ENCODE peak calls at places on chromosomes 11 and 22, in eight cellular contexts. E is neuronal stem cell, H is PC-9, J is Peyer's patch, A is cardiac muscle cell, U is uterus, P is fibroblast of lung, W is heart left ventricle. V is an unnamed sample.

GRCh38 chr11:71333473-71333872 is 81.1 kb upstream of the SHANK2 start:
- DNase-seq in E (no peak), H (no peak), J (no peak), A (no peak), U (no peak), P (no peak), W (no peak), V (no peak)

GRCh38 chr11:47552581-47553416 is at the start of gene CELF1:
- DNase-seq in E (peak; percentile 91), H (peak; percentile 96), J (peak; percentile 90), A (peak; percentile 97), U (peak; percentile 89), P (peak; percentile 82), W (peak; percentile 96), V (peak; percentile 61)

GRCh38 chr11:17802491-17802890 is 67.9 kb downstream of the KCNC1 start:
- DNase-seq in E (no peak), H (no peak), J (no peak), A (no peak), U (no peak), P (no peak), W (no peak), V (no peak)

GRCh38 chr11:129946256-129946655 is 50.9 kb upstream of the NFRKB start:
- DNase-seq in E (no peak), H (no peak), J (no peak), A (no peak), U (no peak), P (peak; percentile 72), W (no peak), V (no peak)

GRCh38 chr22:22787805-22788459 is 99.7 kb upstream of the IGLL5 start:
- DNase-seq in E (peak; percentile 51), H (peak; percentile 15), J (peak; percentile 76), A (no peak), U (no peak), P (peak; percentile 12), W (peak; percentile 76), V (peak; percentile 22)

GRCh38 chr22:20080776-20081654 is 974 bp downstream of the DGCR8 start:
- DNase-seq in E (peak; percentile 45), H (peak; percentile 24), J (no peak), A (peak; percentile 17), U (no peak), P (peak; percentile 74), W (no peak), V (no peak)

GRCh38 chr11:120814531-120815259 is 209.2 kb upstream of the TBCEL start:
- DNase-seq in E (no peak), H (no peak), J (no peak), A (no peak), U (no peak), P (no peak), W (no peak), V (no peak)

GRCh38 chr22:37166675-37167066 is 17.0 kb upstream of the IL2RB start:
- DNase-seq in E (peak; percentile 70), H (peak; percentile 86), J (peak; percentile 82), A (peak; percentile 84), U (peak; percentile 86), P (peak; percentile 61), W (peak; percentile 93), V (no peak)

GRCh38 chr11:68872216-68873003 is 30.7 kb upstream of the CPT1A start:
- DNase-seq in E (no peak), H (no peak), J (no peak), A (peak; percentile 72), U (no peak), P (peak; percentile 37), W (no peak), V (no peak)

GRCh38 chr11:59542142-59542810 is 30.9 kb downstream of the OR4D9 start:
- DNase-seq in E (no peak), H (no peak), J (no peak), A (no peak), U (no peak), P (no peak), W (no peak), V (no peak)

GRCh38 chr22:33918676-33919590 is 1.3 kb downstream of the LARGE1 start:
- DNase-seq in E (no peak), H (no peak), J (no peak), A (no peak), U (no peak), P (peak; percentile 28), W (no peak), V (no peak)

GRCh38 chr22:49632199-49633009 is 195.3 kb downstream of the BRD1 start:
- DNase-seq in E (peak; percentile 74), H (peak; percentile 57), J (no peak), A (peak; percentile 83), U (no peak), P (peak; percentile 41), W (peak; percentile 81), V (no peak)

GRCh38 chr11:62505112-62505783 is 41.4 kb downstream of the AHNAK start:
- DNase-seq in E (peak; percentile 47), H (no peak), J (no peak), A (peak; percentile 53), U (peak; percentile 28), P (no peak), W (no peak), V (no peak)

GRCh38 chr11:2891901-2892214 is 6.3 kb upstream of the CDKN1C start:
- DNase-seq in E (no peak), H (no peak), J (peak; percentile 42), A (no peak), U (peak; percentile 76), P (peak; percentile 30), W (peak; percentile 83), V (no peak)

GRCh38 chr11:14673824-14674432 is 30.3 kb downstream of the PDE3B start:
- DNase-seq in E (no peak), H (no peak), J (no peak), A (no peak), U (no peak), P (no peak), W (no peak), V (no peak)

GRCh38 chr11:2097356-2097997 is 41.7 kb downstream of the IGF2 start:
- DNase-seq in E (peak; percentile 80), H (no peak), J (no peak), A (peak; percentile 50), U (peak; percentile 70), P (peak; percentile 76), W (peak; percentile 83), V (no peak)

GRCh38 chr11:61024938-61025818 is 53.7 kb downstream of the CD6 start:
- DNase-seq in E (no peak), H (no peak), J (no peak), A (no peak), U (no peak), P (no peak), W (no peak), V (no peak)

GRCh38 chr11:61023086-61024035 is 51.9 kb downstream of the CD6 start:
- DNase-seq in E (no peak), H (no peak), J (peak; percentile 66), A (no peak), U (no peak), P (no peak), W (no peak), V (no peak)

GRCh38 chr11:61026121-61027031 is 54.9 kb downstream of the CD6 start:
- DNase-seq in E (no peak), H (no peak), J (peak; percentile 68), A (no peak), U (no peak), P (no peak), W (no peak), V (no peak)

GRCh38 chr11:61027141-61027840 is 55.8 kb downstream of the CD6 start:
- DNase-seq in E (no peak), H (no peak), J (no peak), A (no peak), U (no peak), P (no peak), W (no peak), V (no peak)

GRCh38 chr11:61025819-61026120 is 54.3 kb downstream of the CD6 start:
- DNase-seq in E (no peak), H (no peak), J (no peak), A (no peak), U (no peak), P (no peak), W (no peak), V (no peak)
- H3K4me1 ChIP-seq in E (peaks cover under 1% of the 10 kb centered on the region), H (no peaks in the 10 kb centered on the region), J (peaks cover 31% of the 10 kb centered on the region), A (peaks cover 12% of the 10 kb centered on the region), U (no peaks in the 10 kb centered on the region), P (no peaks in the 10 kb centered on the region), W (no peaks in the 10 kb centered on the region), V (peaks cover 5% of the 10 kb centered on the region)

GRCh38 chr11:100910808-100911207 is 218.8 kb downstream of the PGR start:
- DNase-seq in E (no peak), H (no peak), J (no peak), A (no peak), U (no peak), P (no peak), W (no peak), V (no peak)
- H3K27ac ChIP-seq in E (no peak overlapping the region), H (no peak overlapping the region), J (no peak overlapping the region), A (no peak overlapping the region), U (no peak overlapping the region), P (no peak overlapping the region), W (peak overlapping the region; percentile 3), V (no peak overlapping the region)

DNA sequence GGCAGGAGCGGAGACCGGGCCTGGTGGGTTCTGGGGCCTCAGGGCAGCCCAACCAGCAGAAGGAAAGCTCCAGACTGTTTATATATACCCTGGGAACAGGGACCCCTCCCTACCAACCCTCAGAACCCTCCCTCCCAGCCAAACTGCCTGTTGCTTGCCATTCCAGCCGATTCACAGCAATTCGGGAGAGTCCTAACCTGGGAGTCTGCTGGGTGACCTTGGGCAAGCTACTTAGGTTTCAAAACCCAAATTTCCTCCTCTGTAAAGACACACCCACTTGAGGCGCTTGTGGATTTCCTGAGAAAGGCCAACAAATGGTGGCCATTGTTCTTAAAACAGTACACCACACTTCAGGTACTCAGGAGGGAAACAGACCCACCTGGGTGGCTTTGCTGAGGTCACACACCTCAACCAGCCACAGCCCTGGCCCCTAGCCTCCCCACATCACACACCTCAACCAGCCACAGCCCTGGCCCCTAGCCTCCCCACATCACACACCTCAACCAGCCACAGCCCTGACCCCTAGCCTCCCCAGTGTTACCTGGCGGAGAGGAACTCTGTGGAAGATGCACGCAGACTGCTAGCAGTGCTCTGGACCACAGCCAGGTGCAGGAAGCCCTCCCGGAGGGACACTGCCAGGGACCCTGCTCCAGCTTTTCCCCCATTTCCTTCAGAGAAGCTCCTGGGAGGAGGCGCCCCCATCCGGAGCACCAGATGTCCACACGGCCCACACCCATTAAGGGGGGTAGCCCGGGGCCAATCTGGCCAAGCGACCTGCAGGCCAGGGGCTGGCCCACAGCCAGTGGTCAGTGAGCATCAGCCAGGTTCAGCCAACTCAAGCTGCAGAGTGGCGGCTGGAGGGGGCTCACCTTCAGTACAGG is 6.2 kb downstream of the SHISA8 start:
- DNase-seq in E (no peak), H (no peak), J (peak; percentile 52), A (no peak), U (no peak), P (no peak), W (no peak), V (no peak)
- H3K27me3 ChIP-seq in E (peaks cover 51% of the 10 kb centered on the region), H (no peaks in the 10 kb centered on the region), J (peaks cover 41% of the 10 kb centered on the region), A (peaks cover 53% of the 10 kb centered on the region), U (peaks cover 12% of the 10 kb centered on the region), P (peaks cover 29% of the 10 kb centered on the region), W (peaks cover 11% of the 10 kb centered on the region), V (peaks cover 33% of the 10 kb centered on the region)

DNA sequence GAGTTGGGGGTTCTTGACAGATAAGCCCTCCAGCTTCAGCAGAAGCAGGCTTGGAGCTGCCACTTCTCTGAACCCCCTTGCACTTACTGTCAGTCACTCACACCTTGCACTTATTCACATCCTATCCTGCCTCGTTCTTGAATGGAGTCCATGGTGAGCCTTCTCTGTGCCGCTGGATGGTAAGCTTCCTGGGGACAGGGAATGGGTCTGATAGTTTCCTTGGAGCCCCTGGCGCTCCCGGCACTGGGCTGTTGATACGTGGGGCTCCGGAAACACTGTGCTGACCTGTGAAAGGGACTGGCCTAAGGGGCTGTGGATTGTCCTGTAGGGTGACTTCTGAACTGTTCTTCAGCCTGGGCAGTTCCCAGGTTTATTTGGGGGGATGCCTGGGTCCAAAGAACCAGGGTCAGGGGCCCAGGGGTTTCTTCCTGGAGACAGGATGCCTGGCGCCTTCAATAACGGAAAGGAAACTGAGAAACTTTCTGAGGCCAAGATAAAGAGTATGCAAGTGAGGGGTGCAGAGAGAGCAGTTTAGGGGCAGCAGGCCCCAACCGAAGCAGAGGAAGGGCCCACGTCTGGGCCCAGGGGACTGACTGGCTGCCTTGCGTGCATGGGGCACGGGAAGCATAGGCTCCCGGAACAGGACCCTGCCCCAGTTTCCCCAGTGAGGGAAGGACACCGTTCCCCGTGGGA is 709 bp upstream of the ST3GAL4 start:
- DNase-seq in E (no peak), H (no peak), J (no peak), A (no peak), U (no peak), P (no peak), W (no peak), V (no peak)
- H3K4me1 ChIP-seq in E (peaks cover 12% of the 10 kb centered on the region), H (peaks cover 71% of the 10 kb centered on the region), J (no peaks in the 10 kb centered on the region), A (peaks cover 13% of the 10 kb centered on the region), U (no peaks in the 10 kb centered on the region), P (peaks cover 25% of the 10 kb centered on the region), W (peaks cover 42% of the 10 kb centered on the region), V (peaks cover 10% of the 10 kb centered on the region)

V was measured in iPS DF 6.9.